ENCODE peak calls at places on chromosomes 12 and 14, in six cellular contexts. One of them, this sample, is unnamed.

GRCh38 chr14:29671034-29671433 is 256.6 kb downstream of the PRKD1 start:
- DNase-seq in prostate gland: no peak
- DNase-seq in HepG2: no peak
- DNase-seq in H1: no peak
- DNase-seq in stomach: no peak
- DNase-seq in suprapubic skin: no peak
- DNase-seq in this sample: no peak

GRCh38 chr14:28264306-28264705 is 502.3 kb upstream of the FOXG1 start:
- DNase-seq in stomach: no peak
- DNase-seq in HepG2: no peak
- DNase-seq in prostate gland: no peak
- DNase-seq in H1: no peak
- DNase-seq in suprapubic skin: no peak
- DNase-seq in this sample: no peak

GRCh38 chr12:112682586-112682985 is 109.0 kb upstream of the RPH3A start:
- DNase-seq in stomach: no peak
- DNase-seq in prostate gland: no peak
- DNase-seq in H1: no peak
- DNase-seq in suprapubic skin: no peak
- DNase-seq in HepG2: no peak
- DNase-seq in this sample: no peak

GRCh38 chr12:108854453-108855283 is 2.7 kb downstream of the SSH1 start:
- DNase-seq in stomach: no peak
- DNase-seq in H1: no peak
- DNase-seq in suprapubic skin: no peak
- DNase-seq in HepG2: no peak
- DNase-seq in prostate gland: no peak
- DNase-seq in this sample: peak; percentile 72

GRCh38 chr14:68608235-68608962 is 184.5 kb downstream of the ZFP36L1 start:
- DNase-seq in suprapubic skin: peak; percentile 65
- DNase-seq in HepG2: no peak
- DNase-seq in prostate gland: no peak
- DNase-seq in stomach: no peak
- DNase-seq in H1: no peak
- DNase-seq in this sample: no peak

GRCh38 chr12:79686171-79686570 is 4.6 kb downstream of the PAWR start:
- DNase-seq in stomach: no peak
- DNase-seq in H1: no peak
- DNase-seq in HepG2: no peak
- DNase-seq in suprapubic skin: no peak
- DNase-seq in prostate gland: no peak
- DNase-seq in this sample: no peak

GRCh38 chr12:14913381-14913781 is 25.0 kb downstream of the ERP27 start:
- DNase-seq in prostate gland: no peak
- DNase-seq in H1: no peak
- DNase-seq in stomach: peak; percentile 38
- DNase-seq in HepG2: no peak
- DNase-seq in suprapubic skin: peak; percentile 66
- DNase-seq in this sample: no peak

GRCh38 chr12:67042697-67043131 is 226.4 kb upstream of the CAND1 start:
- DNase-seq in suprapubic skin: no peak
- DNase-seq in H1: no peak
- DNase-seq in stomach: no peak
- DNase-seq in HepG2: no peak
- DNase-seq in prostate gland: no peak
- DNase-seq in this sample: no peak

GRCh38 chr12:98797200-98797599 is 152.1 kb downstream of the APAF1 start:
- DNase-seq in stomach: no peak
- DNase-seq in H1: no peak
- DNase-seq in HepG2: no peak
- DNase-seq in suprapubic skin: no peak
- DNase-seq in prostate gland: no peak
- DNase-seq in this sample: no peak

GRCh38 chr14:75515631-75515999 is 6.7 kb upstream of the BATF start:
- DNase-seq in HepG2: no peak
- DNase-seq in H1: no peak
- DNase-seq in prostate gland: no peak
- DNase-seq in stomach: no peak
- DNase-seq in suprapubic skin: no peak
- DNase-seq in this sample: peak; percentile 86

GRCh38 chr12:106715582-106715981 is 58.9 kb upstream of the RIC8B start:
- DNase-seq in prostate gland: no peak
- DNase-seq in HepG2: no peak
- DNase-seq in stomach: no peak
- DNase-seq in suprapubic skin: no peak
- DNase-seq in H1: peak; percentile 28
- DNase-seq in this sample: no peak

GRCh38 chr12:110641512-110641911 is 27.6 kb downstream of the TCTN1 start:
- DNase-seq in H1: no peak
- DNase-seq in HepG2: no peak
- DNase-seq in suprapubic skin: no peak
- DNase-seq in stomach: no peak
- DNase-seq in prostate gland: no peak
- DNase-seq in this sample: no peak

GRCh38 chr12:104462931-104463339 is 6.2 kb downstream of the CHST11 start:
- DNase-seq in prostate gland: no peak
- DNase-seq in HepG2: no peak
- DNase-seq in stomach: no peak
- DNase-seq in suprapubic skin: no peak
- DNase-seq in H1: no peak
- DNase-seq in this sample: no peak

GRCh38 chr12:104462325-104462724 is 5.6 kb downstream of the CHST11 start:
- DNase-seq in H1: no peak
- DNase-seq in suprapubic skin: no peak
- DNase-seq in stomach: no peak
- DNase-seq in HepG2: no peak
- DNase-seq in prostate gland: no peak
- DNase-seq in this sample: no peak

GRCh38 chr12:104465379-104465778 is 8.6 kb downstream of the CHST11 start:
- DNase-seq in HepG2: no peak
- DNase-seq in stomach: no peak
- DNase-seq in H1: no peak
- DNase-seq in prostate gland: no peak
- DNase-seq in suprapubic skin: no peak
- DNase-seq in this sample: no peak

GRCh38 chr12:104464899-104465298 is 8.2 kb downstream of the CHST11 start:
- DNase-seq in stomach: no peak
- DNase-seq in prostate gland: no peak
- DNase-seq in HepG2: no peak
- DNase-seq in suprapubic skin: no peak
- DNase-seq in H1: no peak
- DNase-seq in this sample: no peak

DNA sequence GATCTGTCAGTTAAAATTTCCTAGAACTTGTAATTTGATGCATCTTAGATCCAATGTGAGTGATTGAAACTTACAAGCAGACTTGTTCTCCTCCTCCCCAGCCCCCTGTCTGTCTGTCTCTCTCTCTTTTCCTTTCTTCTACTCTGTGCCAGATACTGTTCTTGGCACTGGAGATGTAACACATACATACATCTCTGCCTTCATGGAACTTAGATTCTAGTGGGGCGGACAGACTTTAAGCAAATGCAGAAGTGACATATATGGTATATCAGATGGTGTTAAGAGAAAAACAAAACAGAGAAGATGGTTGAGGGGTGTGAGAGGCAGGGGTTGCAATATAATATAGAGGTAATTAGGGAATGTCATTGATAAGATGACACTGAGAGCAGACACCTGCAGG is 6.6 kb downstream of the CHST11 start:
- DNase-seq in H1: no peak
- DNase-seq in suprapubic skin: no peak
- DNase-seq in prostate gland: no peak
- DNase-seq in HepG2: no peak
- DNase-seq in stomach: no peak
- DNase-seq in this sample: no peak
- H3K4me1 ChIP-seq in H1: peaks cover 5% of the 10 kb centered on the region
- H3K4me1 ChIP-seq in suprapubic skin: peaks cover 18% of the 10 kb centered on the region
- H3K4me1 ChIP-seq in prostate gland: no peaks in the 10 kb centered on the region
- H3K4me1 ChIP-seq in HepG2: no peaks in the 10 kb centered on the region
- H3K4me1 ChIP-seq in stomach: peaks cover 20% of the 10 kb centered on the region
- H3K4me1 ChIP-seq in this sample: peaks cover 78% of the 10 kb centered on the region

DNA sequence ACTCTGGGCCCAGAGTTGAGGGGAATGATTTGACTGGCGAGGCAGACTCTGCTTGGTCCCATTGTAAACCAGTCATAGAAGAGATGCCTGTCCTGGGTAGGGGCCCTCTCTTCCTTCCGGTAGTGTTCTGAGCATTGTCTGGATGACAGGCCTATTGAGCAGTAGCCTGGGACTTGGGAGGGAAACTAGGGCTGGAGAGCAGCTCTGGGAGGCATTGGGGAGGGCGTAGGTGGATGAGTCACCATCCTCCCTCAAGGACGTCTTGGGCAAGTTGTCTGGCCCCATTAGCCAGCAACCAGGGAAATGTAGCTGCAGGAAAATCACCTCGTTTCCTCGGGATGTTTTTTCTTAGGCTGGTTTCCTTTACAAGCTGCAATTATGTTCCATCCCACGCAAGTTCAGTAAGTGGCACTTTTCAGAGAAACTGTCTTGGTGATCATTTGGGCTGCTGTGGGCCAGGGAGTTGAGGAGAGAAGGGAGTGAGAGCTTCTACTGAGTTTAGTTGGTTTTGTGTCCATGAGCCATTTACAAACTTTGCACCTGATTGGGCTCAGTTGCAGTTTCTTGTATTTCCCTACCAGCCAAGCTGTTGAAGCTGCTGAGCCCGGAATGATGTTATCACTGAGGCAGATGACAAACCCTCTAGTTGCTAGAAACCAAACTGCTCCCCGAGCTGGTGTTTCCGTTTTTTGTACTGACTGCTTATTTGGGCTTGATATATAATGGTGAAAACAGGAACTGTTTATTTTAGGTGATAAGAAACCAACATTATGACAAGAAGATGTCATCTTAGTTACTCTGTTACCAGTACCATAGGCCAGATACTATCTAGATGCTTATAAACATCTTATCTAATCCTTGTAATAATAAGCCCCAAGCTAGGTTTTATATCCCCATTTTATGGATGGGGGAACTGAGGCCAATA is 147.6 kb downstream of the CHST11 start:
- DNase-seq in suprapubic skin: peak; percentile 87
- DNase-seq in HepG2: no peak
- DNase-seq in H1: no peak
- DNase-seq in prostate gland: peak; percentile 20
- DNase-seq in stomach: peak; percentile 49
- DNase-seq in this sample: no peak
- TF ChIP-seq POLR2AphosphoS5 in suprapubic skin: no peak
- TF ChIP-seq POLR2AphosphoS5 in HepG2: no peak
- TF ChIP-seq POLR2AphosphoS5 in H1: no peak
- TF ChIP-seq POLR2AphosphoS5 in prostate gland: peak; percentile 6
- TF ChIP-seq POLR2AphosphoS5 in stomach: peak; percentile 68
- TF ChIP-seq POLR2AphosphoS5 in this sample: peak; percentile 17

GRCh38 chr12:94263011-94263786 is 114.8 kb downstream of the PLXNC1 start:
- DNase-seq in prostate gland: no peak
- DNase-seq in HepG2: no peak
- DNase-seq in H1: no peak
- DNase-seq in suprapubic skin: peak; percentile 66
- DNase-seq in stomach: no peak
- DNase-seq in this sample: peak; percentile 84
- H3K4me1 ChIP-seq in prostate gland: no peaks in the 10 kb centered on the region
- H3K4me1 ChIP-seq in HepG2: no peaks in the 10 kb centered on the region
- H3K4me1 ChIP-seq in H1: peaks cover 20% of the 10 kb centered on the region
- H3K4me1 ChIP-seq in suprapubic skin: peaks cover 56% of the 10 kb centered on the region
- H3K4me1 ChIP-seq in stomach: peaks cover 16% of the 10 kb centered on the region
- H3K4me1 ChIP-seq in this sample: peaks cover 67% of the 10 kb centered on the region

GRCh38 chr12:121427556-121428055 is 27.7 kb downstream of the RNF34 start:
- DNase-seq in stomach: no peak
- DNase-seq in prostate gland: no peak
- DNase-seq in HepG2: no peak
- DNase-seq in H1: no peak
- DNase-seq in suprapubic skin: no peak
- DNase-seq in this sample: no peak
- TF ChIP-seq POLR2AphosphoS5 in stomach: no peak
- TF ChIP-seq POLR2AphosphoS5 in prostate gland: no peak
- TF ChIP-seq POLR2AphosphoS5 in HepG2: no peak
- TF ChIP-seq POLR2AphosphoS5 in H1: no peak
- TF ChIP-seq POLR2AphosphoS5 in suprapubic skin: no peak
- TF ChIP-seq POLR2AphosphoS5 in this sample: no peak

GRCh38 chr14:94575730-94576585 is 5.3 kb upstream of the SERPINA5 start:
- DNase-seq in prostate gland: no peak
- DNase-seq in suprapubic skin: no peak
- DNase-seq in HepG2: no peak
- DNase-seq in stomach: peak; percentile 46
- DNase-seq in H1: no peak
- DNase-seq in this sample: no peak
- H3K4me1 ChIP-seq in prostate gland: no peaks in the 10 kb centered on the region
- H3K4me1 ChIP-seq in suprapubic skin: peaks cover 6% of the 10 kb centered on the region
- H3K4me1 ChIP-seq in HepG2: peaks cover 78% of the 10 kb centered on the region
- H3K4me1 ChIP-seq in stomach: peaks cover 10% of the 10 kb centered on the region
- H3K4me1 ChIP-seq in H1: no peaks in the 10 kb centered on the region
- H3K4me1 ChIP-seq in this sample: peaks cover 2% of the 10 kb centered on the region

GRCh38 chr14:100914597-100915021 is 11.1 kb upstream of the RTL1 start:
- DNase-seq in HepG2: no peak
- DNase-seq in H1: no peak
- DNase-seq in prostate gland: no peak
- DNase-seq in suprapubic skin: no peak
- DNase-seq in stomach: no peak
- DNase-seq in this sample: no peak
- TF ChIP-seq POLR2AphosphoS5 in HepG2: no peak
- TF ChIP-seq POLR2AphosphoS5 in H1: no peak
- TF ChIP-seq POLR2AphosphoS5 in prostate gland: no peak
- TF ChIP-seq POLR2AphosphoS5 in suprapubic skin: no peak
- TF ChIP-seq POLR2AphosphoS5 in stomach: no peak
- TF ChIP-seq POLR2AphosphoS5 in this sample: no peak

DNA sequence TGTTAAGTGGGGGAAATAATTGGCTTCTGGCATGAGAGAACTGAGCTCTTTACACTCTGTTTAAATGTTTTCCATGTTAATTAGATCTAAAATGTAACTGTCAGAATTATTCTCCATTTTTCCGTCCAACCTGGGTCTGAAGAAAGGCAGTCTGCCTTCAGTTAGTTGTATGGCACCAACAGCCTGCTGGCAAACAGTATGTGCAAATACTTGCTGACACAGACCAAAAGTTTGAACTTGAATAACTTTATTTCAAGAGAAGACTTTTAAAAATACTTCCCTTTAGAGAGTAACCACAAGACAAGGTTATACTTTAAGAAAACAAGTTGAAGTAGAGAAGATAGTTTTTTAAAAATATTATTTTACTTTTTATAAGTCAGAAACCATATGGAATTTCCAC is 59.7 kb downstream of the E2F7 start:
- DNase-seq in stomach: no peak
- DNase-seq in suprapubic skin: no peak
- DNase-seq in H1: no peak
- DNase-seq in HepG2: no peak
- DNase-seq in prostate gland: no peak
- DNase-seq in this sample: no peak
- H3K4me1 ChIP-seq in stomach: peaks cover 4% of the 10 kb centered on the region
- H3K4me1 ChIP-seq in suprapubic skin: peaks cover 10% of the 10 kb centered on the region
- H3K4me1 ChIP-seq in H1: no peaks in the 10 kb centered on the region
- H3K4me1 ChIP-seq in HepG2: peaks cover 5% of the 10 kb centered on the region
- H3K4me1 ChIP-seq in prostate gland: no peaks in the 10 kb centered on the region
- H3K4me1 ChIP-seq in this sample: peaks cover 4% of the 10 kb centered on the region